ENCODE peak calls at places on chromosome 4, in four cellular contexts. G is GM23248, O is SK-N-SH, Y is MM.1S. Z is an unnamed sample. For H4K20me1 and H3K36me3, the result is how much of the 10 kb centered on the place peaks cover.

GRCh38 chr4:148926861-148927260 is 484.6 kb upstream of the NR3C2 start:
- DNase-seq in G (peak), O (no peak), Y (no peak), Z (no peak)

GRCh38 chr4:12488672-12489071 is 995.5 kb downstream of the RAB28 start:
- DNase-seq in G (no peak), O (peak), Y (no peak), Z (no peak)

GRCh38 chr4:72701987-72702819 is 133.2 kb upstream of the ADAMTS3 start:
- DNase-seq in G (peak), O (peak), Y (peak), Z (peak)

GRCh38 chr4:147134536-147135210 is 189.0 kb upstream of the TTC29 start:
- DNase-seq in G (no peak), O (no peak), Y (no peak), Z (no peak)

GRCh38 chr4:54100607-54101189 is 735 bp downstream of the GSX2 start:
- DNase-seq in G (peak), O (peak), Y (no peak), Z (no peak)

GRCh38 chr4:55397024-55397520 is 1.3 kb downstream of the TMEM165 start:
- DNase-seq in G (peak), O (peak), Y (peak), Z (peak)

GRCh38 chr4:160026720-160027119 is 923.8 kb downstream of the RAPGEF2 start:
- DNase-seq in G (no peak), O (no peak), Y (peak), Z (no peak)

GRCh38 chr4:23847158-23847557 is 42.7 kb downstream of the PPARGC1A start:
- DNase-seq in G (no peak), O (no peak), Y (no peak), Z (no peak)

GRCh38 chr4:148834804-148835598 is 392.8 kb upstream of the NR3C2 start:
- DNase-seq in G (peak), O (no peak), Y (peak), Z (peak)

GRCh38 chr4:25144870-25145481 is 15.3 kb downstream of the SEPSECS start:
- DNase-seq in G (peak), O (peak), Y (peak), Z (peak)

GRCh38 chr4:37400326-37400881 is 155.9 kb downstream of the NWD2 start:
- DNase-seq in G (no peak), O (no peak), Y (no peak), Z (no peak)

GRCh38 chr4:128565565-128566186 is 243.8 kb upstream of the JADE1 start:
- DNase-seq in G (peak), O (peak), Y (peak), Z (peak)

GRCh38 chr4:58603951-58604350 is 1493.8 kb upstream of the IGFBP7 start:
- DNase-seq in G (no peak), O (no peak), Y (no peak), Z (no peak)

GRCh38 chr4:7427326-7428260 is 7.1 kb downstream of the PSAPL1 start:
- DNase-seq in G (no peak), O (peak), Y (no peak), Z (no peak)

GRCh38 chr4:106369456-106370060 is 980 bp upstream of the GIMD1 start:
- DNase-seq in G (peak), O (peak), Y (peak), Z (peak)

GRCh38 chr4:89562715-89563114 is 255.1 kb upstream of the GPRIN3 start:
- DNase-seq in G (no peak), O (no peak), Y (no peak), Z (no peak)

GRCh38 chr4:112189754-112190153 is 41.8 kb upstream of the AP1AR start:
- DNase-seq in G (peak), O (peak), Y (no peak), Z (no peak)

GRCh38 chr4:72591547-72591946 is 22.5 kb upstream of the ADAMTS3 start:
- DNase-seq in G (peak), O (peak), Y (no peak), Z (no peak)

GRCh38 chr4:81499840-81500239 is 28.1 kb upstream of the RASGEF1B start:
- DNase-seq in G (no peak), O (no peak), Y (no peak), Z (no peak)

GRCh38 chr4:87559090-87559837 is 30.1 kb upstream of the SPARCL1 start:
- DNase-seq in G (no peak), O (peak), Y (peak), Z (peak)

GRCh38 chr4:25075129-25075528 is 44.4 kb upstream of the LGI2 start:
- DNase-seq in G (no peak), O (no peak), Y (no peak), Z (no peak)

GRCh38 chr4:153275380-153276276 is 68.9 kb upstream of the MND1 start:
- DNase-seq in G (no peak), O (no peak), Y (no peak), Z (no peak)

GRCh38 chr4:135244605-135245146 is 1043.1 kb upstream of the PABPC4L start:
- DNase-seq in G (no peak), O (no peak), Y (no peak), Z (no peak)

GRCh38 chr4:119490335-119490734 is 138.3 kb downstream of the PDE5A start:
- DNase-seq in G (peak), O (no peak), Y (no peak), Z (peak)

GRCh38 chr4:132642196-132642817 is 506.8 kb upstream of the PCDH10 start:
- DNase-seq in G (peak), O (peak), Y (peak), Z (peak)

DNA sequence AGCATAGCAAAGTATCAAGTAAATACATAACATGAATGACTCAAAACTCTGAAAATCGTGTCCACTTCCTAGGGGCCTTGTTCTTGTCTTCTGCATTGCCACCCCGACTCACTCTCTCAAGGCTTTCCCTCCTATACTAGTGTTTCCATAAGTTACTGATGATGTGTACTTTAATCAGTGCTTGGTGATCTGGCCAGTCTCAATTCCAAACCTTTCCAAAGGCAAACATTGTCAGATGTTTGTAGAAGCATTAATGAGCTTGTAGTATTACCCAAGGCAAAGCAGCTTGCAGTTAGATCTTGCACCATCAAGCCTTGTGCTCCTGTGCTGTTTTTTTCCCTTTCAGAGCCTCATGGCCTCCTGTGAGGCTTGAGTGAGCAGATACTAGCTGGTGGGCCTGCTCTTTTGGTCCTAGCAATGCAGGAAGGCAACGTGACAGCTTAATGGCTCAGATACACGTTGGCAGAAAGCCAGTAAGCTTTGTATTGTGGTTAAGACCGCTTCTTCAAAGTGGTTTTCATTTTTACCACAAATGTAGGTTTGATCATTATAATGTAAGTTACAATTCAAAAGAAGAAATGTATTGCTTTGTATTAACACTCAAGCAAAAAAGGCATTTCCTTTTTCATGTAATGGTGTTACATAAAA is 51.8 kb downstream of the RBPJ start:
- DNase-seq in G (peak), O (peak), Y (peak), Z (peak)
- H4K20me1 ChIP-seq in G (half or more), O (under half), Y (under half), Z (under half)

DNA sequence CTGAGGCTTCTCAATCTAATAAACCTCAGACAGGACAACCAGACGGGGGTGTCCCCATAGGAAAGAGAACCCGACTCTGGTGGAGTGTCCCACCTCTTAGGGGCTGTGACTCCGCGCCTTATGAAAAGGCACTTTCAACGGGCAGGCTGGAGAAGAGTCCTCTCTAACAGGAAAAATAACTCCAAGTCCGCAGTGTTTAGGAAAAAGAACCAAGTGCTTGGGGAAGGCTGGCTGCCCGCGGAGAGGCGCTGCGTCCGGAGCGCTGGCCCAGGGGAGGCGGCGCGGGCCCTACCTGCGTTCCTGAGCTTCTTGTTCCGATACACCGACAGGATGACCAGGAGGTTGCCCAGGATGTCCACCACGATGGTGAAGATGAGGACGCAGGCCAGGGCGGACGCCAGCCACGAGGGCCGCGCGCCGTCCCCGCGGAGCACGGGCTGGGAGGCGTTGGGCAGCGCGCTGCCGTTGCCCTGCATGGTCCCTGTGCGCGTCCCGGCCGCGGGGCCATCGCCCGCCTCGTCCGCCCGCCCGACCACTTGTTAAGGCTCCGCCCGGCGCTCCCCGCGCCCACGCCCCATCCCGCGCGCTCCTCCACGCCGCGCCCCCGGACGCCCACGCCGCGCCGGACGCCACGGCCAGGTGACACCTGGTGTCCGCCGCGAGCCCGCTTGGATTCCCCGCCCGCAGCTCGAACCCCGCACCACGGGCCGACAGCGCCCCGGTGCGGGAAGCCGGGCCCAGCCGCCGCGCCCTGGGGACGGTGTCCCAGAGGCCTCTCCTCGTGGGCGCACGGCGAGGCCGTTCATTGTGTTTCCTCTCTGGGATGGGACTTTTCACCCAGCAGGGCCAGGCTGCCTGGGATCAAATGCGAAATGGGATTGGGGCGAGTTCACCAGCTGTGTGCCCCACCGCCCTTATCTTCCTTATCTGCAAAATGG is at the start of gene MTNR1A:
- DNase-seq in G (peak), O (peak), Y (no peak), Z (no peak)
- TF ChIP-seq EZH2phosphoT487 in G (no peak), O (no peak), Y (no peak), Z (no peak)

GRCh38 chr4:5300275-5300674 is 249.0 kb downstream of the STK32B start:
- DNase-seq in G (no peak), O (no peak), Y (no peak), Z (no peak)
- H3K36me3 ChIP-seq in G (under half), O (under half), Y (under half), Z (under half)

GRCh38 chr4:98905834-98906233 is 23.1 kb downstream of the EIF4E start:
- DNase-seq in G (peak), O (no peak), Y (no peak), Z (no peak)
- H4K20me1 ChIP-seq in G (under half), O (half or more), Y (under half), Z (half or more)

DNA sequence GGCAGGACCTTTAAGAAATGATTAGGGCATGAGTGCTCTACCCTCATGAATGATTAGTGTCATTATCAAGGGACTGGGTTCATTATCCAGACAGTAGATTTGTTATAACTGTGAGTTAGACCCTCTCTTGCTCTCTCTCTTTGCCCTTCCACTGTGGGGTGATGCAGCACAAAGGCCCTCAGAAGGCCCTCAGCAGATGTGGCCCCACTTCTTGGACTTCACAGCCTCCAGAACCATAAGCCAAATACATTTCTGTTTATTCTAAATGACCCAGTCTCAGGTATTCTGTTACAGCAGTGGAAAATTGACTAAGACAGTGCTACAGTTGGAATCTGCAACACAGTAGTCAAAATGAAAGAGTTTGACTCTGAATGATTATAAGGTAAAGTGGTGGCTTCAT is 17.2 kb upstream of the PDLIM5 start:
- DNase-seq in G (no peak), O (no peak), Y (no peak), Z (no peak)
- TF ChIP-seq EZH2phosphoT487 in G (no peak), O (no peak), Y (no peak), Z (no peak)

GRCh38 chr4:17490575-17491059 is 21.3 kb downstream of the QDPR start:
- DNase-seq in G (no peak), O (peak), Y (no peak), Z (no peak)
- H3K36me3 ChIP-seq in G (under half), O (under half), Y (under half), Z (under half)

GRCh38 chr4:26379837-26380236 is 59.0 kb downstream of the RBPJ start:
- DNase-seq in G (no peak), O (no peak), Y (peak), Z (no peak)

GRCh38 chr4:26380740-26381139 is 59.9 kb downstream of the RBPJ start:
- DNase-seq in G (no peak), O (no peak), Y (no peak), Z (no peak)

GRCh38 chr4:26372076-26372475 is 51.3 kb downstream of the RBPJ start:
- DNase-seq in G (no peak), O (no peak), Y (no peak), Z (no peak)

GRCh38 chr4:26377352-26378311 is 56.8 kb downstream of the RBPJ start:
- DNase-seq in G (no peak), O (no peak), Y (peak), Z (no peak)

DNA sequence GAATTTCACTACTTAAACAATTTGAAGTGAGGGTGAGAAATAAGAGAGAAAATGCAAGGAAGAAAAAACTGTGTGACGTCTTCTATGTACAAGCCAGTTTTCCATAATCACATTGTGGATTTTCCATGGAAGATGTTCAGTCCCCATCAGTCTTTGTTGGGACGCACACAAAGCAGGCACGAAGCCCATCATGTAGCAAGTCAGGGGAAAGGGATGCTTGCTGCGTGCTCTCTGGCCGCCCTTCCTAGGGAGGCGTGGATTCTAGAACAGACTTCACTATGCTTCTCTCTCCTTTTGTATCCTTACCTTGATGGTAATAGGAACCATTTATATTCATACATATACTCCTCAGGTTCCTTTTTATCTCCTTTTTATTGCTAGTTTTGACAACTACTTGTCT is 54.8 kb downstream of the RBPJ start:
- DNase-seq in G (no peak), O (no peak), Y (no peak), Z (no peak)
- H4K20me1 ChIP-seq in G (half or more), O (under half), Y (under half), Z (under half)

Z was measured in OCI-LY7.